ENCODE peak calls at places on chromosomes 4 and X, in four cellular contexts. C is H1, Y is K562, Q is HepG2. X is an unnamed sample. For H3K36me3, the result is how much of the 10 kb centered on the place peaks cover.

GRCh38 chr4:172232966-172233365 is 419.8 kb downstream of the GALNTL6 start:
- DNase-seq in Q (no peak), C (no peak), Y (no peak), X (peak)

GRCh38 chrX:56813318-56813837 is 84.3 kb downstream of the NBDY start:
- DNase-seq in Q (no peak), C (no peak), Y (no peak), X (no peak)

GRCh38 chr4:1721666-1722550 is 587 bp downstream of the TACC3 start:
- DNase-seq in Q (no peak), Y (peak), C (no peak), X (no peak)

GRCh38 chr4:169243808-169244207 is 26.9 kb downstream of the SH3RF1 start:
- DNase-seq in Q (peak), C (no peak), Y (no peak), X (no peak)

GRCh38 chrX:40277672-40278071 is 179.9 kb upstream of the BCOR start:
- DNase-seq in Y (no peak), C (no peak), Q (no peak), X (no peak)

GRCh38 chr4:177696438-177696966 is 254.3 kb upstream of the AGA start:
- DNase-seq in Q (no peak), Y (no peak), C (peak), X (no peak)

GRCh38 chr4:823761-824460 is 2.0 kb downstream of the CPLX1 start:
- DNase-seq in C (no peak), Q (no peak), Y (no peak), X (no peak)

GRCh38 chrX:153735274-153735673 is 10.6 kb downstream of the ABCD1 start:
- DNase-seq in C (no peak), Y (no peak), Q (no peak), X (no peak)

GRCh38 chr4:147924604-147925412 is 192.9 kb downstream of the ARHGAP10 start:
- DNase-seq in Y (no peak), Q (peak), C (peak), X (no peak)

GRCh38 chr4:93157984-93158383 is 670.6 kb upstream of the ATOH1 start:
- DNase-seq in Q (no peak), Y (no peak), C (no peak), X (no peak)

GRCh38 chr4:84753318-84753972 is 170.5 kb downstream of the CDS1 start:
- DNase-seq in Q (no peak), Y (no peak), C (no peak), X (no peak)

GRCh38 chrX:72526534-72527508 is 45.8 kb downstream of the HDAC8 start:
- DNase-seq in Q (no peak), Y (no peak), C (no peak), X (no peak)

GRCh38 chr4:27048350-27049100 is 187.9 kb downstream of the STIM2 start:
- DNase-seq in Q (no peak), Y (peak), C (no peak), X (peak)

GRCh38 chrX:130393451-130394074 is 8.1 kb upstream of the GPR119 start:
- DNase-seq in Y (no peak), C (peak), Q (peak), X (peak)

GRCh38 chrX:154096140-154097002 is 1.1 kb downstream of the MECP2 start:
- DNase-seq in C (no peak), Q (peak), Y (peak), X (no peak)

GRCh38 chr4:106315476-106315967 is 487 bp downstream of the TBCK start:
- DNase-seq in Q (peak), Y (peak), C (no peak), X (no peak)

GRCh38 chr4:122356317-122356818 is 22.4 kb upstream of the ADAD1 start:
- DNase-seq in C (no peak), Q (no peak), Y (no peak), X (no peak)

GRCh38 chrX:24842486-24842885 is 148.8 kb downstream of the POLA1 start:
- DNase-seq in Q (no peak), Y (no peak), C (no peak), X (no peak)

GRCh38 chrX:1853916-1854315 is 239.1 kb downstream of the ASMT start:
- DNase-seq in C (no peak), Q (no peak), Y (no peak), X (no peak)

GRCh38 chr4:135927651-135928050 is 1604.6 kb downstream of the PCDH18 start:
- DNase-seq in Y (no peak), Q (peak), C (no peak), X (no peak)

GRCh38 chrX:54419559-54420302 is 20.5 kb upstream of the TSR2 start:
- DNase-seq in Y (no peak), C (no peak), Q (no peak), X (no peak)

GRCh38 chr4:56434599-56435000 is 815 bp downstream of the PPAT start:
- DNase-seq in C (no peak), Y (no peak), Q (no peak), X (no peak)

GRCh38 chrX:49174723-49175122 is 3.0 kb downstream of the PLP2 start:
- DNase-seq in Y (no peak), Q (no peak), C (no peak), X (no peak)

GRCh38 chr4:10035130-10035529 is 13.8 kb upstream of the SLC2A9 start:
- DNase-seq in Q (no peak), C (no peak), Y (no peak), X (no peak)

GRCh38 chrX:73577368-73577767 is 14.4 kb downstream of the CHIC1 start:
- DNase-seq in Y (no peak), Q (no peak), C (no peak), X (no peak)

GRCh38 chrX:37746268-37746931 is 33.5 kb upstream of the CYBB start:
- DNase-seq in C (no peak), Y (no peak), Q (no peak), X (no peak)

GRCh38 chr4:183407128-183407585 is 37.3 kb upstream of the CDKN2AIP start:
- DNase-seq in Y (peak), C (peak), Q (peak), X (no peak)

GRCh38 chr4:73405138-73405537 is 1.1 kb downstream of the ALB start:
- DNase-seq in C (no peak), Q (no peak), Y (no peak), X (no peak)

GRCh38 chr4:183798249-183798920 is 106.7 kb upstream of the STOX2 start:
- DNase-seq in C (peak), Y (no peak), Q (no peak), X (no peak)

GRCh38 chrX:154855256-154855655 is 20.8 kb upstream of the SMIM9 start:
- DNase-seq in C (no peak), Y (no peak), Q (no peak), X (no peak)

GRCh38 chr4:87931932-87932331 is 43.6 kb upstream of the SPP1 start:
- DNase-seq in Y (no peak), C (no peak), Q (no peak), X (no peak)

GRCh38 chrX:3820170-3820569 is 106.7 kb upstream of the PRKX start:
- DNase-seq in C (no peak), Y (no peak), Q (no peak), X (no peak)

GRCh38 chr4:13857397-13857796 is 229.9 kb upstream of the BOD1L1 start:
- DNase-seq in Y (no peak), C (no peak), Q (no peak), X (no peak)

GRCh38 chrX:17374619-17375360 is at the start of gene NHS:
- DNase-seq in C (peak), Y (peak), Q (no peak), X (peak)

GRCh38 chr4:26861434-26862186 is 969 bp downstream of the STIM2 start:
- DNase-seq in Q (peak), C (peak), Y (peak), X (no peak)

GRCh38 chrX:20159811-20160385 is 18.3 kb upstream of the EIF1AX start:
- DNase-seq in Y (no peak), Q (no peak), C (no peak), X (no peak)
- H3K36me3 ChIP-seq in Y (half or more), Q (under half), C (under half), X (under half)

GRCh38 chrX:53288173-53288572 is 6.8 kb upstream of the IQSEC2 start:
- DNase-seq in C (peak), Y (peak), Q (no peak), X (no peak)

GRCh38 chrX:53285591-53285990 is 4.2 kb upstream of the IQSEC2 start:
- DNase-seq in C (no peak), Y (no peak), Q (no peak), X (no peak)

GRCh38 chrX:53290441-53291041 is 9.2 kb upstream of the IQSEC2 start:
- DNase-seq in Q (no peak), Y (no peak), C (no peak), X (no peak)

GRCh38 chrX:53284684-53285447 is 3.5 kb upstream of the IQSEC2 start:
- DNase-seq in Q (peak), C (peak), Y (peak), X (no peak)

GRCh38 chrX:53287493-53288138 is 6.2 kb upstream of the IQSEC2 start:
- DNase-seq in Y (no peak), Q (no peak), C (no peak), X (peak)
- TF ChIP-seq FOSL1 in Y (no peak), Q (no peak), C (no peak), X (no peak)

DNA sequence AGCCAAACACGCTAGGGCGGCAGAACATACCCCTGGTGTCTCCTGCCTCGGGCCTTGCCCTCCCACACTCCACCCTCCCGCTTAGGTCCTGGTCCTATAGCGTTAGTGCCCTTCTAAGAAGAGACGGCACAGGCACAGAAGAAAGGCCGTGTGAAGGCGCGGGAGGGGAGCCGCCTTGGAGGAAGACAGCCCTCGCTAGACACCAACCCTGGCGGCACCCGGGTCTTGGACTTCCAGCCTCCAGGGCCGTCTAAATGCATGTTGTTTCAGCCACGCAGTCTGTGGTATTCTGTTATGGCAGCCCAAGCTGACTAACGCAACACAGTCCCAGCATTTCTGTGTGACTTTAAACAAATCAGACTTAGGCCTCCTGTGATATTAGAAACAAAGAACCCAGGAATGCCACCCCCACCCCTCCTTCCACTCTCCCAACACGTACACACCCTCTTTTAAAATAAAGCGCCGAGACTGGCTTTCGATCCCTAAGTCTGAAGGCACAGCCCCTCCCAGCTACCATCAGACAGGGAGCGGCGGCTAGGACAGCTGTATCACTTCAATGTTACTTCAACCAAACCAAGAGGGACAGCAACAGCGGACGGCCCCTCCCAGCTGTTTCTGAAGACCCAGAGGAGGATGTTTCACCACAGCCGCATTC is 128.0 kb downstream of the AFAP1 start:
- DNase-seq in Y (no peak), Q (no peak), C (no peak), X (no peak)
- H3K9ac ChIP-seq in Y (no peak), Q (no peak), C (no peak), X (no peak)

DNA sequence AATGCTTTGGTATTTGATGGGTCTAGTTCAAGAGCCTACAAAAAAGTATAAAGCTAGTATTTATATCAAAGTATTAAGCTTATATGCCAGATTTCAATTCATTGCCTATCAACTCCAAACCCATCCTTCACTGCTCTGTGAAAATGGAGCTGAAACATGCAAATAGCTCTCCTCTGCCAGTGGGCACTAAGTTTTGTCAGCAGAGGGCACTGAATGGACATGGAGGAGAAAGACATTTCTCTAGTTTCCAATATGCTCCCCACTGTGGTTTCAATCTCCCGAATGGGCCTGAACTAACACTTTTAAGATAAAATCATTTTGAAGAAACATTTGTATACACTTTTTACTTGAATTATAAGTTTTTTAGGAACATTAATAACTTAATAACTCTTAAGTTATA is 12.4 kb downstream of the PPID start:
- DNase-seq in C (no peak), Q (no peak), Y (no peak), X (no peak)
- H3K36me3 ChIP-seq in C (half or more), Q (under half), Y (half or more), X (under half)

GRCh38 chr4:158998624-158999023 is 104.3 kb upstream of the RAPGEF2 start:
- DNase-seq in Y (no peak), C (no peak), Q (no peak), X (peak)

GRCh38 chr4:158997660-158998349 is 105.1 kb upstream of the RAPGEF2 start:
- DNase-seq in C (no peak), Y (no peak), Q (no peak), X (no peak)

GRCh38 chr4:158995040-158995439 is 107.8 kb upstream of the RAPGEF2 start:
- DNase-seq in Y (no peak), C (no peak), Q (no peak), X (no peak)

GRCh38 chr4:158995963-158996362 is 106.9 kb upstream of the RAPGEF2 start:
- DNase-seq in C (no peak), Q (no peak), Y (no peak), X (no peak)

DNA sequence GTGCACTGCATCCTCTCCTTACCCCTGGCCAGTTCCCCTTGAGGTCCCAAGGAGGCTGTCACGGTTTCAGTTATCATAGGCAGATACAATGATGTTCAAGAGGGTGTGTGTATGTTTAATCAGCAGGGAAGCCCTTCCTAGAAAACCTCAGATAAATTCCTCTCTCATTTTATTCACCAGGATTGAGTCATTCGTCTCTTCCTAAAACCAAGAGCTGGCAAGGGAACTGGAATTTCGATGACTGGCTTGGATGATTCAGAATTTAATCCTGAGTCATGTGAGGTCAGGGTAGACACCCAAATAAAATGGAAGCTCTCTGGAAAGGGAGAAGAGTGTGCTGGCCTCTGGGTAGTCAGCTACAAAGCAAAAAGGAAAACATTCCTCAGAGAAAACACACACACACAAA is 106.2 kb upstream of the RAPGEF2 start:
- DNase-seq in Y (no peak), C (no peak), Q (no peak), X (peak)
- TF ChIP-seq FOSL1 in Y (peak), C (no peak), Q (no peak), X (peak)

GRCh38 chr4:42655921-42656735 is 777 bp downstream of the ATP8A1 start:
- DNase-seq in Q (peak), C (peak), Y (no peak), X (no peak)

GRCh38 chr4:42656736-42656985 is 244 bp downstream of the ATP8A1 start:
- DNase-seq in Y (no peak), Q (no peak), C (no peak), X (no peak)

GRCh38 chr4:42655248-42655647 is 1.7 kb downstream of the ATP8A1 start:
- DNase-seq in Y (no peak), C (no peak), Q (no peak), X (no peak)

GRCh38 chr4:42654606-42655005 is 2.3 kb downstream of the ATP8A1 start:
- DNase-seq in Y (no peak), C (no peak), Q (peak), X (peak)

DNA sequence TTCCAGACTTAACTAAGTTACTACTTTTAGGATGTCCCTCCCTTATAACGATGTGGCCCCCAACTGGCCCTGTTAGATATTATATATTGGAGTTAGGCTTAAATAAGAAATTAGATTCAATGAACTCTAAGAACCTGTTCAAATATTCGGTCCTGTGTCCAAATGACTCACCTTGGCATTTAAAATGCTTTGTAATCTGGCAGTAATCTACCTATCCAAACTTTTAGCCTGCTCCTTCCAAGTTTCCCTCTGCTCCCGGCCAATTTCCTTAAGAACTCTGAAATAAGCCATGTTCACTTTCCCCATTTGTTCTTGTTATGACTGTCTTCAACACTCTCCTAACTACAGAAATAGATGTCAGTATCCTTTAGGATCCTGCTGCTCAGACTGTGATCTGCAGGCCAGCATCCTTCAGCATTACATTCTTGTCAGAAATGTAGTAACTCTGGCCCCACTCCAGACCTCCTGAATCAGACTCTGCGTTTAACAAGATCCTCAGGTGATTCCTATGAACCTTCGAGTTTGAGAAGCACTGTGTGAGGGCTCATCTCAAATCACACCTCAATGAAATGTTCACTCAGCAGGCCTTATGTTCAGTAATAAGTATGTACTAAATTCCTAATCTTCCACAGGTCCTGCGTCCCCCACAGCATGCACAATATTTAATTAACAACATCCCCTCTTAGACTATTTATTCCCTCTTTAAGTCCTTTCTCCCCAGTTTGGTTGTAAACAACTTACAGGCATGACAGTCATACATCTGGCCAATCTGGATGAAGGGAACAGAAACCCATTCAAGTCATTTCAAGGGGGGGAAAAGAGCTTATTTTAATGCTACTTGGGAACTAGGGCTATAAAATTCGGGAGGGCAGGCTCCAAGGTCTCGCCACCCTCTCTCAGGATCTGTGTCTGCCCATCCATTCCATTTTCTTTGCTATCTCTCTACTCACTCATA is 3.0 kb downstream of the ATP8A1 start:
- DNase-seq in Y (no peak), Q (no peak), C (no peak), X (no peak)
- H3K9ac ChIP-seq in Y (no peak), Q (no peak), C (no peak), X (no peak)

GRCh38 chr4:38930199-38930598 is 62.6 kb downstream of the FAM114A1 start:
- DNase-seq in Q (no peak), Y (no peak), C (no peak), X (no peak)
- H3K36me3 ChIP-seq in Q (under half), Y (under half), C (under half), X (under half)

GRCh38 chr4:21307709-21308108 is 607.5 kb downstream of the PACRGL start:
- DNase-seq in Y (no peak), Q (no peak), C (no peak), X (no peak)

GRCh38 chr4:21304061-21304541 is 603.8 kb downstream of the PACRGL start:
- DNase-seq in Q (no peak), C (peak), Y (no peak), X (no peak)
- TF ChIP-seq FOSL1 in Q (no peak), C (no peak), Y (no peak), X (no peak)

GRCh38 chrX:45778621-45779020 is 577.9 kb upstream of the DIPK2B start:
- DNase-seq in Y (no peak), C (no peak), Q (no peak), X (no peak)

GRCh38 chrX:45771114-45771513 is 570.4 kb upstream of the DIPK2B start:
- DNase-seq in C (no peak), Y (no peak), Q (peak), X (peak)

GRCh38 chrX:45771560-45772340 is 571.1 kb upstream of the DIPK2B start:
- DNase-seq in Q (no peak), Y (no peak), C (no peak), X (no peak)

GRCh38 chrX:45775462-45775861 is 574.8 kb upstream of the DIPK2B start:
- DNase-seq in C (no peak), Y (no peak), Q (no peak), X (no peak)

GRCh38 chrX:45774961-45775360 is 574.3 kb upstream of the DIPK2B start:
- DNase-seq in Y (no peak), C (no peak), Q (no peak), X (no peak)
- H3K9ac ChIP-seq in Y (no peak), C (no peak), Q (no peak), X (peak)

X was measured in HCT116.